ENCODE peak calls at places on chromosomes 13 and 19, in nine cellular contexts. One of them, this sample, is unnamed.

GRCh38 chr13:28582892-28583240 is 76.1 kb upstream of the POMP start:
- DNase-seq in heart left ventricle: no peak
- DNase-seq in mesenchymal stem cell: no peak
- DNase-seq in neural crest cell: no peak
- DNase-seq in tibial artery: no peak
- DNase-seq in stimulated activated CD4-positive, alpha-beta T cell treated with anti-CD3 and anti-CD28 coated beads, Interleukin-15, amount 100 ng/mL, for 1 hour: no peak
- DNase-seq in Daoy: no peak
- DNase-seq in GDM1: no peak
- DNase-seq in activated T-helper 2 cell treated with anti-CD3 and anti-CD28 coated beads, Interferon-gamma antibody, Interleukin-2, Interleukin-4, amounts not matched to agents 10 μg/mL and 5 μg/mL and 100 μg/mL, durations not matched to agents 14 hours and 24 hours and 36 hours: no peak
- DNase-seq in this sample: no peak

GRCh38 chr19:46579286-46579944 is 21.7 kb upstream of the CALM3 start:
- DNase-seq in heart left ventricle: no peak
- DNase-seq in mesenchymal stem cell: peak; percentile 24
- DNase-seq in neural crest cell: peak; percentile 47
- DNase-seq in tibial artery: no peak
- DNase-seq in stimulated activated CD4-positive, alpha-beta T cell treated with anti-CD3 and anti-CD28 coated beads, Interleukin-15, amount 100 ng/mL, for 1 hour: no peak
- DNase-seq in Daoy: no peak
- DNase-seq in GDM1: peak; percentile 27
- DNase-seq in activated T-helper 2 cell treated with anti-CD3 and anti-CD28 coated beads, Interferon-gamma antibody, Interleukin-2, Interleukin-4, amounts not matched to agents 10 μg/mL and 5 μg/mL and 100 μg/mL, durations not matched to agents 14 hours and 24 hours and 36 hours: no peak
- DNase-seq in this sample: no peak

GRCh38 chr13:79582896-79583295 is 101.9 kb downstream of the NDFIP2 start:
- DNase-seq in heart left ventricle: no peak
- DNase-seq in mesenchymal stem cell: no peak
- DNase-seq in neural crest cell: no peak
- DNase-seq in tibial artery: no peak
- DNase-seq in stimulated activated CD4-positive, alpha-beta T cell treated with anti-CD3 and anti-CD28 coated beads, Interleukin-15, amount 100 ng/mL, for 1 hour: no peak
- DNase-seq in Daoy: no peak
- DNase-seq in GDM1: no peak
- DNase-seq in activated T-helper 2 cell treated with anti-CD3 and anti-CD28 coated beads, Interferon-gamma antibody, Interleukin-2, Interleukin-4, amounts not matched to agents 10 μg/mL and 5 μg/mL and 100 μg/mL, durations not matched to agents 14 hours and 24 hours and 36 hours: no peak
- DNase-seq in this sample: no peak

GRCh38 chr19:45451181-45451849 is 16.5 kb upstream of the FOSB start:
- DNase-seq in heart left ventricle: peak; percentile 38
- DNase-seq in mesenchymal stem cell: peak; percentile 92
- DNase-seq in neural crest cell: no peak
- DNase-seq in tibial artery: peak; percentile 76
- DNase-seq in stimulated activated CD4-positive, alpha-beta T cell treated with anti-CD3 and anti-CD28 coated beads, Interleukin-15, amount 100 ng/mL, for 1 hour: peak; percentile 34
- DNase-seq in Daoy: peak; percentile 58
- DNase-seq in GDM1: no peak
- DNase-seq in activated T-helper 2 cell treated with anti-CD3 and anti-CD28 coated beads, Interferon-gamma antibody, Interleukin-2, Interleukin-4, amounts not matched to agents 10 μg/mL and 5 μg/mL and 100 μg/mL, durations not matched to agents 14 hours and 24 hours and 36 hours: peak; percentile 55
- DNase-seq in this sample: peak; percentile 62

GRCh38 chr13:48165063-48165462 is 67.9 kb upstream of the ITM2B start:
- DNase-seq in heart left ventricle: no peak
- DNase-seq in mesenchymal stem cell: no peak
- DNase-seq in neural crest cell: no peak
- DNase-seq in tibial artery: no peak
- DNase-seq in stimulated activated CD4-positive, alpha-beta T cell treated with anti-CD3 and anti-CD28 coated beads, Interleukin-15, amount 100 ng/mL, for 1 hour: no peak
- DNase-seq in Daoy: no peak
- DNase-seq in GDM1: no peak
- DNase-seq in activated T-helper 2 cell treated with anti-CD3 and anti-CD28 coated beads, Interferon-gamma antibody, Interleukin-2, Interleukin-4, amounts not matched to agents 10 μg/mL and 5 μg/mL and 100 μg/mL, durations not matched to agents 14 hours and 24 hours and 36 hours: no peak
- DNase-seq in this sample: no peak

GRCh38 chr13:88919970-88920628 is 1248.9 kb downstream of the SLITRK5 start:
- DNase-seq in heart left ventricle: no peak
- DNase-seq in mesenchymal stem cell: no peak
- DNase-seq in neural crest cell: no peak
- DNase-seq in tibial artery: no peak
- DNase-seq in stimulated activated CD4-positive, alpha-beta T cell treated with anti-CD3 and anti-CD28 coated beads, Interleukin-15, amount 100 ng/mL, for 1 hour: no peak
- DNase-seq in Daoy: no peak
- DNase-seq in GDM1: peak; percentile 92
- DNase-seq in activated T-helper 2 cell treated with anti-CD3 and anti-CD28 coated beads, Interferon-gamma antibody, Interleukin-2, Interleukin-4, amounts not matched to agents 10 μg/mL and 5 μg/mL and 100 μg/mL, durations not matched to agents 14 hours and 24 hours and 36 hours: peak; percentile 50
- DNase-seq in this sample: peak; percentile 61

GRCh38 chr19:3834349-3835054 is 34.3 kb downstream of the ZFR2 start:
- DNase-seq in heart left ventricle: no peak
- DNase-seq in mesenchymal stem cell: no peak
- DNase-seq in neural crest cell: no peak
- DNase-seq in tibial artery: no peak
- DNase-seq in stimulated activated CD4-positive, alpha-beta T cell treated with anti-CD3 and anti-CD28 coated beads, Interleukin-15, amount 100 ng/mL, for 1 hour: no peak
- DNase-seq in Daoy: no peak
- DNase-seq in GDM1: no peak
- DNase-seq in activated T-helper 2 cell treated with anti-CD3 and anti-CD28 coated beads, Interferon-gamma antibody, Interleukin-2, Interleukin-4, amounts not matched to agents 10 μg/mL and 5 μg/mL and 100 μg/mL, durations not matched to agents 14 hours and 24 hours and 36 hours: no peak
- DNase-seq in this sample: no peak

GRCh38 chr19:47309038-47309437 is 623 bp upstream of the C5AR1 start:
- DNase-seq in heart left ventricle: no peak
- DNase-seq in mesenchymal stem cell: no peak
- DNase-seq in neural crest cell: no peak
- DNase-seq in tibial artery: peak; percentile 83
- DNase-seq in stimulated activated CD4-positive, alpha-beta T cell treated with anti-CD3 and anti-CD28 coated beads, Interleukin-15, amount 100 ng/mL, for 1 hour: no peak
- DNase-seq in Daoy: no peak
- DNase-seq in GDM1: no peak
- DNase-seq in activated T-helper 2 cell treated with anti-CD3 and anti-CD28 coated beads, Interferon-gamma antibody, Interleukin-2, Interleukin-4, amounts not matched to agents 10 μg/mL and 5 μg/mL and 100 μg/mL, durations not matched to agents 14 hours and 24 hours and 36 hours: no peak
- DNase-seq in this sample: no peak

GRCh38 chr19:29528350-29528945 is 2.7 kb downstream of the VSTM2B start:
- DNase-seq in heart left ventricle: peak; percentile 51
- DNase-seq in mesenchymal stem cell: peak; percentile 41
- DNase-seq in neural crest cell: peak; percentile 76
- DNase-seq in tibial artery: no peak
- DNase-seq in stimulated activated CD4-positive, alpha-beta T cell treated with anti-CD3 and anti-CD28 coated beads, Interleukin-15, amount 100 ng/mL, for 1 hour: no peak
- DNase-seq in Daoy: peak; percentile 88
- DNase-seq in GDM1: no peak
- DNase-seq in activated T-helper 2 cell treated with anti-CD3 and anti-CD28 coated beads, Interferon-gamma antibody, Interleukin-2, Interleukin-4, amounts not matched to agents 10 μg/mL and 5 μg/mL and 100 μg/mL, durations not matched to agents 14 hours and 24 hours and 36 hours: peak; percentile 62
- DNase-seq in this sample: peak; percentile 71

GRCh38 chr19:2578391-2578826 is 102.5 kb downstream of the GADD45B start:
- DNase-seq in heart left ventricle: no peak
- DNase-seq in mesenchymal stem cell: peak; percentile 67
- DNase-seq in neural crest cell: no peak
- DNase-seq in tibial artery: peak; percentile 84
- DNase-seq in stimulated activated CD4-positive, alpha-beta T cell treated with anti-CD3 and anti-CD28 coated beads, Interleukin-15, amount 100 ng/mL, for 1 hour: no peak
- DNase-seq in Daoy: peak; percentile 67
- DNase-seq in GDM1: no peak
- DNase-seq in activated T-helper 2 cell treated with anti-CD3 and anti-CD28 coated beads, Interferon-gamma antibody, Interleukin-2, Interleukin-4, amounts not matched to agents 10 μg/mL and 5 μg/mL and 100 μg/mL, durations not matched to agents 14 hours and 24 hours and 36 hours: no peak
- DNase-seq in this sample: no peak

GRCh38 chr19:2047449-2048103 is 3.5 kb downstream of the MKNK2 start:
- DNase-seq in heart left ventricle: no peak
- DNase-seq in mesenchymal stem cell: peak; percentile 61
- DNase-seq in neural crest cell: no peak
- DNase-seq in tibial artery: peak; percentile 87
- DNase-seq in stimulated activated CD4-positive, alpha-beta T cell treated with anti-CD3 and anti-CD28 coated beads, Interleukin-15, amount 100 ng/mL, for 1 hour: no peak
- DNase-seq in Daoy: peak; percentile 62
- DNase-seq in GDM1: no peak
- DNase-seq in activated T-helper 2 cell treated with anti-CD3 and anti-CD28 coated beads, Interferon-gamma antibody, Interleukin-2, Interleukin-4, amounts not matched to agents 10 μg/mL and 5 μg/mL and 100 μg/mL, durations not matched to agents 14 hours and 24 hours and 36 hours: no peak
- DNase-seq in this sample: no peak

GRCh38 chr13:75161804-75162203 is 320.2 kb downstream of the TBC1D4 start:
- DNase-seq in heart left ventricle: no peak
- DNase-seq in mesenchymal stem cell: no peak
- DNase-seq in neural crest cell: no peak
- DNase-seq in tibial artery: no peak
- DNase-seq in stimulated activated CD4-positive, alpha-beta T cell treated with anti-CD3 and anti-CD28 coated beads, Interleukin-15, amount 100 ng/mL, for 1 hour: no peak
- DNase-seq in Daoy: no peak
- DNase-seq in GDM1: no peak
- DNase-seq in activated T-helper 2 cell treated with anti-CD3 and anti-CD28 coated beads, Interferon-gamma antibody, Interleukin-2, Interleukin-4, amounts not matched to agents 10 μg/mL and 5 μg/mL and 100 μg/mL, durations not matched to agents 14 hours and 24 hours and 36 hours: no peak
- DNase-seq in this sample: no peak

GRCh38 chr19:50003810-50004419 is 21.3 kb downstream of the VRK3 start:
- DNase-seq in heart left ventricle: no peak
- DNase-seq in mesenchymal stem cell: peak; percentile 95
- DNase-seq in neural crest cell: no peak
- DNase-seq in tibial artery: peak; percentile 87
- DNase-seq in stimulated activated CD4-positive, alpha-beta T cell treated with anti-CD3 and anti-CD28 coated beads, Interleukin-15, amount 100 ng/mL, for 1 hour: no peak
- DNase-seq in Daoy: peak; percentile 94
- DNase-seq in GDM1: peak; percentile 83
- DNase-seq in activated T-helper 2 cell treated with anti-CD3 and anti-CD28 coated beads, Interferon-gamma antibody, Interleukin-2, Interleukin-4, amounts not matched to agents 10 μg/mL and 5 μg/mL and 100 μg/mL, durations not matched to agents 14 hours and 24 hours and 36 hours: peak; percentile 14
- DNase-seq in this sample: peak; percentile 68

GRCh38 chr13:53064721-53065120 is 36.1 kb downstream of the OLFM4 start:
- DNase-seq in heart left ventricle: peak; percentile 20
- DNase-seq in mesenchymal stem cell: no peak
- DNase-seq in neural crest cell: no peak
- DNase-seq in tibial artery: no peak
- DNase-seq in stimulated activated CD4-positive, alpha-beta T cell treated with anti-CD3 and anti-CD28 coated beads, Interleukin-15, amount 100 ng/mL, for 1 hour: no peak
- DNase-seq in Daoy: no peak
- DNase-seq in GDM1: no peak
- DNase-seq in activated T-helper 2 cell treated with anti-CD3 and anti-CD28 coated beads, Interferon-gamma antibody, Interleukin-2, Interleukin-4, amounts not matched to agents 10 μg/mL and 5 μg/mL and 100 μg/mL, durations not matched to agents 14 hours and 24 hours and 36 hours: no peak
- DNase-seq in this sample: no peak

GRCh38 chr19:33130433-33130832 is 1.5 kb upstream of the WDR88 start:
- DNase-seq in heart left ventricle: no peak
- DNase-seq in mesenchymal stem cell: no peak
- DNase-seq in neural crest cell: no peak
- DNase-seq in tibial artery: no peak
- DNase-seq in stimulated activated CD4-positive, alpha-beta T cell treated with anti-CD3 and anti-CD28 coated beads, Interleukin-15, amount 100 ng/mL, for 1 hour: no peak
- DNase-seq in Daoy: no peak
- DNase-seq in GDM1: no peak
- DNase-seq in activated T-helper 2 cell treated with anti-CD3 and anti-CD28 coated beads, Interferon-gamma antibody, Interleukin-2, Interleukin-4, amounts not matched to agents 10 μg/mL and 5 μg/mL and 100 μg/mL, durations not matched to agents 14 hours and 24 hours and 36 hours: no peak
- DNase-seq in this sample: no peak

GRCh38 chr19:1110809-1111640 is 7.2 kb downstream of the GPX4 start:
- DNase-seq in heart left ventricle: no peak
- DNase-seq in mesenchymal stem cell: no peak
- DNase-seq in neural crest cell: no peak
- DNase-seq in tibial artery: no peak
- DNase-seq in stimulated activated CD4-positive, alpha-beta T cell treated with anti-CD3 and anti-CD28 coated beads, Interleukin-15, amount 100 ng/mL, for 1 hour: no peak
- DNase-seq in Daoy: peak; percentile 42
- DNase-seq in GDM1: no peak
- DNase-seq in activated T-helper 2 cell treated with anti-CD3 and anti-CD28 coated beads, Interferon-gamma antibody, Interleukin-2, Interleukin-4, amounts not matched to agents 10 μg/mL and 5 μg/mL and 100 μg/mL, durations not matched to agents 14 hours and 24 hours and 36 hours: no peak
- DNase-seq in this sample: no peak

GRCh38 chr13:21638319-21639282 is 32.3 kb upstream of the FGF9 start:
- DNase-seq in heart left ventricle: no peak
- DNase-seq in mesenchymal stem cell: peak; percentile 40
- DNase-seq in neural crest cell: peak; percentile 43
- DNase-seq in tibial artery: no peak
- DNase-seq in stimulated activated CD4-positive, alpha-beta T cell treated with anti-CD3 and anti-CD28 coated beads, Interleukin-15, amount 100 ng/mL, for 1 hour: no peak
- DNase-seq in Daoy: no peak
- DNase-seq in GDM1: peak; percentile 9
- DNase-seq in activated T-helper 2 cell treated with anti-CD3 and anti-CD28 coated beads, Interferon-gamma antibody, Interleukin-2, Interleukin-4, amounts not matched to agents 10 μg/mL and 5 μg/mL and 100 μg/mL, durations not matched to agents 14 hours and 24 hours and 36 hours: no peak
- DNase-seq in this sample: no peak

GRCh38 chr13:23462815-23463559 is 29.5 kb upstream of the SACS start:
- DNase-seq in heart left ventricle: no peak
- DNase-seq in mesenchymal stem cell: no peak
- DNase-seq in neural crest cell: no peak
- DNase-seq in tibial artery: no peak
- DNase-seq in stimulated activated CD4-positive, alpha-beta T cell treated with anti-CD3 and anti-CD28 coated beads, Interleukin-15, amount 100 ng/mL, for 1 hour: no peak
- DNase-seq in Daoy: no peak
- DNase-seq in GDM1: no peak
- DNase-seq in activated T-helper 2 cell treated with anti-CD3 and anti-CD28 coated beads, Interferon-gamma antibody, Interleukin-2, Interleukin-4, amounts not matched to agents 10 μg/mL and 5 μg/mL and 100 μg/mL, durations not matched to agents 14 hours and 24 hours and 36 hours: no peak
- DNase-seq in this sample: no peak

GRCh38 chr13:112980441-112980840 is 11.4 kb downstream of the MCF2L start:
- DNase-seq in heart left ventricle: no peak
- DNase-seq in mesenchymal stem cell: no peak
- DNase-seq in neural crest cell: no peak
- DNase-seq in tibial artery: no peak
- DNase-seq in stimulated activated CD4-positive, alpha-beta T cell treated with anti-CD3 and anti-CD28 coated beads, Interleukin-15, amount 100 ng/mL, for 1 hour: no peak
- DNase-seq in Daoy: no peak
- DNase-seq in GDM1: no peak
- DNase-seq in activated T-helper 2 cell treated with anti-CD3 and anti-CD28 coated beads, Interferon-gamma antibody, Interleukin-2, Interleukin-4, amounts not matched to agents 10 μg/mL and 5 μg/mL and 100 μg/mL, durations not matched to agents 14 hours and 24 hours and 36 hours: no peak
- DNase-seq in this sample: no peak

GRCh38 chr13:60679928-60680693 is 283.1 kb downstream of the TDRD3 start:
- DNase-seq in heart left ventricle: no peak
- DNase-seq in mesenchymal stem cell: no peak
- DNase-seq in neural crest cell: no peak
- DNase-seq in tibial artery: no peak
- DNase-seq in stimulated activated CD4-positive, alpha-beta T cell treated with anti-CD3 and anti-CD28 coated beads, Interleukin-15, amount 100 ng/mL, for 1 hour: no peak
- DNase-seq in Daoy: no peak
- DNase-seq in GDM1: no peak
- DNase-seq in activated T-helper 2 cell treated with anti-CD3 and anti-CD28 coated beads, Interferon-gamma antibody, Interleukin-2, Interleukin-4, amounts not matched to agents 10 μg/mL and 5 μg/mL and 100 μg/mL, durations not matched to agents 14 hours and 24 hours and 36 hours: no peak
- DNase-seq in this sample: no peak

GRCh38 chr13:41652735-41653361 is 195.5 kb downstream of the RGCC start:
- DNase-seq in heart left ventricle: no peak
- DNase-seq in mesenchymal stem cell: peak; percentile 64
- DNase-seq in neural crest cell: peak; percentile 31
- DNase-seq in tibial artery: no peak
- DNase-seq in stimulated activated CD4-positive, alpha-beta T cell treated with anti-CD3 and anti-CD28 coated beads, Interleukin-15, amount 100 ng/mL, for 1 hour: no peak
- DNase-seq in Daoy: peak; percentile 19
- DNase-seq in GDM1: no peak
- DNase-seq in activated T-helper 2 cell treated with anti-CD3 and anti-CD28 coated beads, Interferon-gamma antibody, Interleukin-2, Interleukin-4, amounts not matched to agents 10 μg/mL and 5 μg/mL and 100 μg/mL, durations not matched to agents 14 hours and 24 hours and 36 hours: no peak
- DNase-seq in this sample: no peak

GRCh38 chr13:72295173-72295572 is 428.2 kb upstream of the DACH1 start:
- DNase-seq in heart left ventricle: no peak
- DNase-seq in mesenchymal stem cell: no peak
- DNase-seq in neural crest cell: no peak
- DNase-seq in tibial artery: no peak
- DNase-seq in stimulated activated CD4-positive, alpha-beta T cell treated with anti-CD3 and anti-CD28 coated beads, Interleukin-15, amount 100 ng/mL, for 1 hour: no peak
- DNase-seq in Daoy: no peak
- DNase-seq in GDM1: no peak
- DNase-seq in activated T-helper 2 cell treated with anti-CD3 and anti-CD28 coated beads, Interferon-gamma antibody, Interleukin-2, Interleukin-4, amounts not matched to agents 10 μg/mL and 5 μg/mL and 100 μg/mL, durations not matched to agents 14 hours and 24 hours and 36 hours: no peak
- DNase-seq in this sample: no peak

GRCh38 chr13:26973281-26973680 is 198.3 kb downstream of the USP12 start:
- DNase-seq in heart left ventricle: no peak
- DNase-seq in mesenchymal stem cell: no peak
- DNase-seq in neural crest cell: no peak
- DNase-seq in tibial artery: no peak
- DNase-seq in stimulated activated CD4-positive, alpha-beta T cell treated with anti-CD3 and anti-CD28 coated beads, Interleukin-15, amount 100 ng/mL, for 1 hour: no peak
- DNase-seq in Daoy: no peak
- DNase-seq in GDM1: no peak
- DNase-seq in activated T-helper 2 cell treated with anti-CD3 and anti-CD28 coated beads, Interferon-gamma antibody, Interleukin-2, Interleukin-4, amounts not matched to agents 10 μg/mL and 5 μg/mL and 100 μg/mL, durations not matched to agents 14 hours and 24 hours and 36 hours: no peak
- DNase-seq in this sample: no peak

GRCh38 chr19:46660008-46660517 is 919 bp downstream of the DACT3 start:
- DNase-seq in heart left ventricle: peak; percentile 54
- DNase-seq in mesenchymal stem cell: peak; percentile 65
- DNase-seq in neural crest cell: peak; percentile 26
- DNase-seq in tibial artery: peak; percentile 82
- DNase-seq in stimulated activated CD4-positive, alpha-beta T cell treated with anti-CD3 and anti-CD28 coated beads, Interleukin-15, amount 100 ng/mL, for 1 hour: no peak
- DNase-seq in Daoy: peak; percentile 24
- DNase-seq in GDM1: no peak
- DNase-seq in activated T-helper 2 cell treated with anti-CD3 and anti-CD28 coated beads, Interferon-gamma antibody, Interleukin-2, Interleukin-4, amounts not matched to agents 10 μg/mL and 5 μg/mL and 100 μg/mL, durations not matched to agents 14 hours and 24 hours and 36 hours: no peak
- DNase-seq in this sample: no peak

GRCh38 chr19:8557637-8558238 is 19.5 kb downstream of the MYO1F start:
- DNase-seq in heart left ventricle: no peak
- DNase-seq in mesenchymal stem cell: no peak
- DNase-seq in neural crest cell: no peak
- DNase-seq in tibial artery: no peak
- DNase-seq in stimulated activated CD4-positive, alpha-beta T cell treated with anti-CD3 and anti-CD28 coated beads, Interleukin-15, amount 100 ng/mL, for 1 hour: no peak
- DNase-seq in Daoy: no peak
- DNase-seq in GDM1: no peak
- DNase-seq in activated T-helper 2 cell treated with anti-CD3 and anti-CD28 coated beads, Interferon-gamma antibody, Interleukin-2, Interleukin-4, amounts not matched to agents 10 μg/mL and 5 μg/mL and 100 μg/mL, durations not matched to agents 14 hours and 24 hours and 36 hours: no peak
- DNase-seq in this sample: no peak

GRCh38 chr13:45527699-45528462 is 63.1 kb downstream of the COG3 start:
- DNase-seq in heart left ventricle: no peak
- DNase-seq in mesenchymal stem cell: peak; percentile 64
- DNase-seq in neural crest cell: no peak
- DNase-seq in tibial artery: no peak
- DNase-seq in stimulated activated CD4-positive, alpha-beta T cell treated with anti-CD3 and anti-CD28 coated beads, Interleukin-15, amount 100 ng/mL, for 1 hour: no peak
- DNase-seq in Daoy: no peak
- DNase-seq in GDM1: no peak
- DNase-seq in activated T-helper 2 cell treated with anti-CD3 and anti-CD28 coated beads, Interferon-gamma antibody, Interleukin-2, Interleukin-4, amounts not matched to agents 10 μg/mL and 5 μg/mL and 100 μg/mL, durations not matched to agents 14 hours and 24 hours and 36 hours: no peak
- DNase-seq in this sample: no peak